ENCODE peak calls at places on chromosome 2, in ten cellular contexts. D, X, J, O, K, L, S, C, W and U are unnamed samples.

GRCh38 chr2:16525265-16525887 is 140.3 kb downstream of the CYRIA start:
- DNase-seq in D (no peak), X (no peak), J (no peak), O (no peak), K (no peak), L (no peak), S (no peak), C (no peak), W (no peak), U (no peak)

GRCh38 chr2:222561817-222562424 is 94.0 kb downstream of the FARSB start:
- DNase-seq in D (no peak), X (no peak), J (peak), O (no peak), K (peak), L (peak), S (no peak), C (peak), W (no peak), U (peak)

GRCh38 chr2:96734899-96735585 is 4.8 kb downstream of the LMAN2L start:
- DNase-seq in D (no peak), X (no peak), J (no peak), O (no peak), K (no peak), L (no peak), S (no peak), C (no peak), W (no peak), U (no peak)

GRCh38 chr2:58063641-58064040 is 17.0 kb downstream of the VRK2 start:
- DNase-seq in D (no peak), X (no peak), J (no peak), O (no peak), K (no peak), L (peak), S (no peak), C (peak), W (no peak), U (no peak)

GRCh38 chr2:178420463-178420990 is 30.4 kb downstream of the PRKRA start:
- DNase-seq in D (no peak), X (no peak), J (no peak), O (no peak), K (no peak), L (no peak), S (no peak), C (no peak), W (no peak), U (no peak)

GRCh38 chr2:61789807-61790602 is 63.9 kb downstream of the FAM161A start:
- DNase-seq in D (no peak), X (no peak), J (no peak), O (no peak), K (no peak), L (no peak), S (no peak), C (no peak), W (no peak), U (no peak)

GRCh38 chr2:27264253-27264752 is 1.5 kb upstream of the SLC30A3 start:
- DNase-seq in D (no peak), X (no peak), J (peak), O (no peak), K (no peak), L (no peak), S (no peak), C (no peak), W (no peak), U (peak)

GRCh38 chr2:207662203-207662602 is 37.0 kb upstream of the METTL21A start:
- DNase-seq in D (no peak), X (no peak), J (no peak), O (no peak), K (no peak), L (no peak), S (no peak), C (no peak), W (no peak), U (no peak)

GRCh38 chr2:48755473-48755872 is at the start of gene LHCGR:
- DNase-seq in D (no peak), X (no peak), J (no peak), O (no peak), K (no peak), L (no peak), S (no peak), C (no peak), W (no peak), U (peak)

GRCh38 chr2:69570474-69570873 is 73.1 kb downstream of the AAK1 start:
- DNase-seq in D (no peak), X (no peak), J (no peak), O (no peak), K (no peak), L (no peak), S (no peak), C (no peak), W (no peak), U (no peak)

GRCh38 chr2:237886702-237887481 is 27.5 kb downstream of the RAMP1 start:
- DNase-seq in D (no peak), X (no peak), J (no peak), O (no peak), K (no peak), L (no peak), S (peak), C (no peak), W (no peak), U (peak)

GRCh38 chr2:150259746-150260145 is 227.7 kb downstream of the RND3 start:
- DNase-seq in D (no peak), X (no peak), J (no peak), O (no peak), K (no peak), L (no peak), S (no peak), C (no peak), W (no peak), U (no peak)

GRCh38 chr2:160351978-160352377 is 141.6 kb downstream of the RBMS1 start:
- DNase-seq in D (no peak), X (no peak), J (no peak), O (no peak), K (no peak), L (no peak), S (no peak), C (peak), W (no peak), U (no peak)